ENCODE peak calls at places on chromosomes 16 and 17, in eight cellular contexts. T is GM23338, D is heart right ventricle, Y is retinal pigment epithelial cell, I is lower leg skin, G is GM10248, V is transverse colon, Z is AG10803. C is an unnamed sample.

GRCh38 chr16:19884021-19884485 is 595 bp downstream of the GPRC5B start:
- DNase-seq in V (peak), D (peak), Y (no peak), I (no peak), Z (no peak), G (no peak), T (peak), C (no peak)

GRCh38 chr16:76668207-76668725 is 391.1 kb downstream of the CNTNAP4 start:
- DNase-seq in Y (no peak), T (peak), I (no peak), V (no peak), D (no peak), Z (no peak), G (no peak), C (no peak)

GRCh38 chr17:6551909-6552768 is 4.2 kb downstream of the PITPNM3 start:
- DNase-seq in G (no peak), T (peak), V (peak), D (peak), Z (no peak), I (peak), Y (peak), C (no peak)

GRCh38 chr17:50203589-50204345 is 2.3 kb upstream of the COL1A1 start:
- DNase-seq in Y (no peak), D (no peak), T (no peak), V (peak), G (no peak), Z (peak), I (no peak), C (no peak)

GRCh38 chr16:79318137-79318899 is 282.2 kb downstream of the MAF start:
- DNase-seq in I (no peak), V (no peak), G (no peak), Z (no peak), D (no peak), Y (no peak), T (peak), C (no peak)

GRCh38 chr17:31838641-31839225 is 20.3 kb downstream of the COPRS start:
- DNase-seq in D (no peak), Z (peak), Y (no peak), I (no peak), G (no peak), V (no peak), T (no peak), C (no peak)

GRCh38 chr16:68700120-68700519 is 37.0 kb upstream of the CDH1 start:
- DNase-seq in G (no peak), V (no peak), I (no peak), D (no peak), Y (no peak), T (no peak), Z (peak), C (no peak)

GRCh38 chr16:73131153-73131862 is 83.4 kb upstream of the ZFHX3 start:
- DNase-seq in T (no peak), Y (no peak), G (no peak), I (no peak), D (no peak), V (no peak), Z (no peak), C (no peak)

GRCh38 chr17:62869885-62870580 is 61.9 kb upstream of the MARCHF10 start:
- DNase-seq in Y (no peak), D (no peak), T (peak), Z (peak), G (no peak), V (no peak), I (no peak), C (no peak)

GRCh38 chr16:25264599-25264998 is 7.0 kb upstream of the ZKSCAN2 start:
- DNase-seq in V (no peak), I (no peak), Z (no peak), D (no peak), Y (no peak), T (peak), G (no peak), C (no peak)

GRCh38 chr16:31870809-31871208 is 2.8 kb upstream of the ZNF267 start:
- DNase-seq in Z (no peak), Y (no peak), D (no peak), I (no peak), G (no peak), T (no peak), V (no peak), C (no peak)

GRCh38 chr16:88993006-88993787 is 16.2 kb upstream of the CBFA2T3 start:
- DNase-seq in I (no peak), V (no peak), G (no peak), Y (no peak), T (no peak), Z (no peak), D (no peak), C (no peak)

GRCh38 chr16:69311533-69312388 is 611 bp downstream of the VPS4A start:
- DNase-seq in I (no peak), T (peak), D (no peak), Z (peak), G (peak), V (peak), Y (no peak), C (no peak)

GRCh38 chr16:88345943-88346560 is 36.7 kb upstream of the ZNF469 start:
- DNase-seq in G (no peak), T (no peak), Z (no peak), Y (no peak), V (no peak), D (no peak), I (no peak), C (no peak)

GRCh38 chr17:71502443-71502842 is 618.4 kb upstream of the SOX9 start:
- DNase-seq in T (no peak), Z (no peak), D (no peak), G (no peak), Y (no peak), I (no peak), V (no peak), C (no peak)

GRCh38 chr17:71472809-71473789 is 647.7 kb upstream of the SOX9 start:
- DNase-seq in Y (no peak), T (peak), D (peak), V (no peak), G (peak), I (no peak), Z (peak), C (no peak)

GRCh38 chr16:31362476-31363405 is 7.8 kb downstream of the ITGAX start:
- DNase-seq in G (no peak), D (no peak), Y (no peak), Z (no peak), V (no peak), I (no peak), T (no peak), C (no peak)

GRCh38 chr16:22235839-22236745 is 30.0 kb downstream of the EEF2K start:
- DNase-seq in T (no peak), G (no peak), D (no peak), Y (no peak), I (peak), Z (peak), V (peak), C (no peak)

GRCh38 chr16:54875443-54875842 is 55.2 kb upstream of the IRX5 start:
- DNase-seq in Y (no peak), I (no peak), Z (peak), D (no peak), T (peak), G (no peak), V (no peak), C (no peak)

GRCh38 chr17:42853968-42854790 is 3.2 kb downstream of the AOC3 start:
- DNase-seq in T (no peak), I (no peak), Y (no peak), V (no peak), Z (no peak), D (no peak), G (no peak), C (no peak)

GRCh38 chr16:3095869-3096268 is 3.2 kb downstream of the ZSCAN10 start:
- DNase-seq in G (peak), T (peak), D (peak), Y (no peak), V (peak), I (no peak), Z (no peak), C (no peak)
- TF ChIP-seq CTCF in G (peak), T (peak), D (no peak), Y (peak), V (peak), I (no peak), Z (peak), C (peak)

GRCh38 chr17:37506678-37507077 is 17.0 kb downstream of the DUSP14 start:
- DNase-seq in V (no peak), I (no peak), D (no peak), T (peak), Z (no peak), G (no peak), Y (no peak), C (no peak)
- TF ChIP-seq CTCF in V (peak), I (no peak), D (peak), T (peak), Z (peak), G (no peak), Y (peak), C (peak)

DNA sequence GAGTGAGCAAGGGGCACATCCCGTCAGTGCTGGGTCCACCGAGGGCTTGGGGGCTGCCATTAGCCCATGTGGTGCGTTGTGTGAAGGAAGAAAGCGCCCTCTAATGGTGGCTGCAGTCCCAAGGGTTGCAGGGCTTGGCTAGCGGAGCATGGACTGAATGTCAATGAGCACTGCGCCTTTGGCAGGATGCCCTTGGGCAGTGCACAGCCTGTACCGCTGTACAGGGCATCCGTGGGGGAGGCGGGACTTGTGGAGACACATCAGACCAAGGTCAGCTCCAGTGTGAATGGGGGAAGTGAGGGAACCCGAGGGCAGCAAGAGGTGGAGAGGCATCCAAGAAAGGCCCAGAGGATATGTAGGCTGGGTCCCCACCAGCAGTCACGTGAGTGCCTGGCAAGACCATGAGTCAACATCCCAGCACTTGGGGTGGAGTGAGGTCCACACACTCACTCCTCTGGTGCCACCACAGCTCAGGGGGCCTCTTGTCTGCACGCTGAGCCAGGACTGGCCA is 75.5 kb upstream of the MED9 start:
- DNase-seq in G (no peak), Z (peak), I (no peak), D (no peak), Y (no peak), T (peak), V (no peak), C (no peak)
- TF ChIP-seq CTCF in G (peak), Z (no peak), I (no peak), D (no peak), Y (peak), T (peak), V (no peak), C (peak)

GRCh38 chr17:19260958-19261357 is 23.8 kb downstream of the EPN2 start:
- DNase-seq in T (no peak), Z (no peak), G (no peak), D (no peak), Y (no peak), V (no peak), I (no peak), C (no peak)
- TF ChIP-seq CTCF in T (no peak), Z (no peak), G (no peak), D (no peak), Y (peak), V (no peak), I (no peak), C (peak)

DNA sequence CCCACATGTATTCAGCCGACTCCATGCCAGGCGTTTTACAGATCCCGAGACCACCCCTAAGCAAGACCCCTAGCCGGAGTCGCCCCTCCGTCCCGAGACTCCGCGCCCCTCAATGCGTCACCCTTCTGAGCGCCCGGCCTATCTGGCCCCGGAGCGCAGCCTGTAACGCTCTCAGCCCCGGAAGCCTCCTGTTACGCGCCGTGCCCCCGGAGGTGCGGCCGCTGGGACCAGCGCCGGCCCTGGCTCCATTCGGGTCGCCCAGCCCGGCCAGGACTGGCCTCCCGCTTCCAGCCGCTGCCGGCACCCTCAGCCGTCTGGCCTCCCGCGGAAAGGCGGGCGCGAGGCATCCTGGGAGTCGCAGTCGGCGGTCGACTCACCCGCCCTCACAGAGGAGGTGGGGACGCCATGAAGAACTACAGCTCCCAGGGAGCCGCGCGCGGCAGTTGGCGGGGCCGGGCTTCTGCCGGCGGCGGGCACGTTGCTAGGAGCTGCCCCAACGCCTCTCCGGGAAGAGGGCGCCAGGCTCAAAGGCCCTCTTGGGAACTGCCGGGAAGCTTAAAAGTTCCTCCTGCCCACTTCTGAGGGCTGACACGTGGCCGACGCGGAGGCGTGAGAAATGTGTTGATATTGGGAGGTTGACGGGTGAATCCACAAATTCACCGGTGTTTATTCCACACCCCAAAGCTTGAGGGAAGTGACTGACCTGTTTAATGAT is at the start of gene FBF1:
- DNase-seq in I (peak), D (peak), Z (peak), T (peak), G (peak), V (peak), Y (peak), C (peak)
- TF ChIP-seq CTCF in I (no peak), D (no peak), Z (no peak), T (peak), G (no peak), V (no peak), Y (no peak), C (no peak)

GRCh38 chr17:49001671-49002070 is 4.5 kb downstream of the IGF2BP1 start:
- DNase-seq in T (no peak), I (no peak), D (no peak), V (no peak), G (no peak), Y (no peak), Z (no peak), C (no peak)
- TF ChIP-seq CTCF in T (no peak), I (no peak), D (no peak), V (no peak), G (no peak), Y (no peak), Z (no peak), C (no peak)